ENCODE peak calls at places on chromosomes 11 and 22, in seven cellular contexts. P is mammary epithelial cell, K is osteoblast, Y is upper lobe of right lung, J is tibial artery, H is cardiac muscle cell, G is heart right ventricle. N is an unnamed sample.
A peak's percentile ranks its signal among the peaks of the same experiment; 100 is the strongest.

GRCh38 chr11:33376331-33377099 is 119.3 kb downstream of the HIPK3 start:
- DNase-seq in J (no peak), G (peak; percentile 19), Y (no peak), H (peak; percentile 64), K (peak; percentile 90), P (peak; percentile 33), N (no peak)

GRCh38 chr11:20501971-20502370 is 97.4 kb upstream of the SLC6A5 start:
- DNase-seq in J (no peak), P (peak; percentile 47), G (no peak), Y (no peak), H (no peak), K (no peak), N (no peak)

GRCh38 chr11:9701799-9702198 is 37.9 kb downstream of the SWAP70 start:
- DNase-seq in K (no peak), J (no peak), P (no peak), G (no peak), Y (no peak), H (no peak), N (no peak)

GRCh38 chr22:48976556-48977535 is 850.8 kb downstream of the BRD1 start:
- DNase-seq in P (no peak), J (peak; percentile 37), K (no peak), H (no peak), Y (no peak), G (no peak), N (no peak)

GRCh38 chr11:17734986-17735822 is 623 bp downstream of the KCNC1 start:
- DNase-seq in K (peak; percentile 99), H (peak; percentile 94), G (peak; percentile 73), J (peak; percentile 72), P (peak; percentile 65), Y (peak; percentile 84), N (no peak)

GRCh38 chr11:28836285-28837081 is 728.3 kb downstream of the METTL15 start:
- DNase-seq in Y (no peak), K (peak; percentile 65), H (peak; percentile 3), P (peak; percentile 88), G (no peak), J (no peak), N (no peak)

GRCh38 chr11:60631939-60632338 is 67.5 kb upstream of the MS4A8 start:
- DNase-seq in Y (no peak), P (no peak), K (no peak), H (no peak), J (no peak), G (no peak), N (no peak)

GRCh38 chr11:121829159-121829643 is 286.8 kb downstream of the BLID start:
- DNase-seq in G (no peak), J (peak; percentile 65), K (peak; percentile 93), P (peak; percentile 91), Y (no peak), H (no peak), N (peak; percentile 7)

GRCh38 chr11:120858740-120859139 is 165.2 kb upstream of the TBCEL start:
- DNase-seq in Y (no peak), P (no peak), J (no peak), H (peak; percentile 42), G (no peak), K (peak; percentile 26), N (no peak)

GRCh38 chr22:40326905-40327735 is 19.2 kb upstream of the ADSL start:
- DNase-seq in H (no peak), K (no peak), Y (no peak), G (no peak), P (no peak), J (no peak), N (no peak)

GRCh38 chr11:66044757-66045156 is 4.2 kb downstream of the GAL3ST3 start:
- DNase-seq in P (no peak), K (peak; percentile 79), Y (no peak), J (no peak), H (no peak), G (no peak), N (no peak)

GRCh38 chr11:112016088-112016764 is 9.0 kb upstream of the DLAT start:
- DNase-seq in G (no peak), H (peak; percentile 69), K (peak; percentile 80), Y (no peak), J (no peak), P (no peak), N (no peak)

GRCh38 chr11:94706211-94706610 is 61.9 kb upstream of the AMOTL1 start:
- DNase-seq in H (no peak), Y (no peak), K (no peak), J (no peak), P (peak; percentile 95), G (no peak), N (no peak)

GRCh38 chr11:108009497-108010360 is 1.0 kb downstream of the CUL5 start:
- DNase-seq in K (peak; percentile 56), J (no peak), P (peak; percentile 28), H (no peak), G (no peak), Y (no peak), N (no peak)

GRCh38 chr11:30876656-30877371 is 290.7 kb upstream of the MPPED2 start:
- DNase-seq in K (no peak), Y (no peak), J (no peak), H (no peak), P (no peak), G (no peak), N (no peak)

GRCh38 chr11:32586576-32587190 is 3.1 kb downstream of the EIF3M start:
- DNase-seq in J (no peak), H (peak; percentile 12), P (peak; percentile 19), G (no peak), K (peak; percentile 88), Y (no peak), N (no peak)

GRCh38 chr22:39534591-39535301 is 2.2 kb upstream of the RPS19BP1 start:
- DNase-seq in G (peak; percentile 87), K (peak; percentile 99), Y (peak; percentile 89), P (peak; percentile 45), H (peak; percentile 87), J (peak; percentile 86), N (no peak)

GRCh38 chr11:8018742-8019631 is 31.9 kb downstream of the EIF3F start:
- DNase-seq in H (peak; percentile 69), Y (peak; percentile 71), K (peak; percentile 94), J (peak; percentile 84), G (peak; percentile 76), P (peak; percentile 27), N (peak; percentile 54)

GRCh38 chr11:65019824-65020223 is 5.9 kb downstream of the ARL2 start:
- DNase-seq in K (peak; percentile 37), Y (no peak), J (no peak), H (no peak), P (no peak), G (no peak), N (no peak)

GRCh38 chr11:125224391-125225015 is 60.0 kb downstream of the PKNOX2 start:
- DNase-seq in K (peak; percentile 87), Y (no peak), H (peak; percentile 74), J (no peak), P (peak; percentile 4), G (peak; percentile 25), N (no peak)

GRCh38 chr22:20567371-20567847 is 60.0 kb downstream of the MED15 start:
- DNase-seq in G (no peak), H (no peak), Y (no peak), J (no peak), K (peak; percentile 81), P (peak; percentile 79), N (no peak)

GRCh38 chr11:127632971-127633680 is 632.6 kb upstream of the KIRREL3 start:
- DNase-seq in Y (no peak), K (no peak), G (no peak), J (no peak), H (no peak), P (no peak), N (no peak)

GRCh38 chr11:3056296-3057068 is 741 bp downstream of the CARS1 start:
- DNase-seq in J (peak; percentile 69), P (peak; percentile 16), K (peak; percentile 53), H (no peak), Y (no peak), G (peak; percentile 31), N (no peak)

GRCh38 chr11:123490527-123490926 is 60.5 kb downstream of the GRAMD1B start:
- DNase-seq in H (no peak), J (no peak), P (no peak), G (no peak), K (no peak), Y (no peak), N (no peak)

GRCh38 chr22:39932918-39933649 is 27.1 kb upstream of the TMA7B start:
- DNase-seq in Y (no peak), J (no peak), G (no peak), P (no peak), K (no peak), H (peak; percentile 33), N (no peak)

GRCh38 chr11:75152651-75153553 is 2.0 kb downstream of the SLCO2B1 start:
- DNase-seq in P (no peak), G (no peak), H (no peak), J (no peak), K (no peak), Y (no peak), N (no peak)
- H3K4me1 ChIP-seq in P (no peaks in the 10 kb centered on the region), G (peaks cover 31% of the 10 kb centered on the region), H (no peaks in the 10 kb centered on the region), J (no peaks in the 10 kb centered on the region), K (no peaks in the 10 kb centered on the region), Y (peaks cover 11% of the 10 kb centered on the region), N (no peaks in the 10 kb centered on the region)

GRCh38 chr11:12921580-12922157 is 87.4 kb upstream of the RASSF10 start:
- DNase-seq in Y (no peak), H (no peak), K (no peak), J (no peak), P (no peak), G (no peak), N (no peak)

GRCh38 chr11:12914401-12914912 is 94.7 kb upstream of the RASSF10 start:
- DNase-seq in P (peak; percentile 32), H (peak; percentile 76), K (no peak), G (peak; percentile 75), Y (peak; percentile 67), J (peak; percentile 76), N (no peak)

GRCh38 chr11:12915093-12915492 is 94.0 kb upstream of the RASSF10 start:
- DNase-seq in Y (no peak), H (no peak), P (no peak), G (no peak), K (peak; percentile 66), J (no peak), N (no peak)

GRCh38 chr11:12918667-12919066 is 90.4 kb upstream of the RASSF10 start:
- DNase-seq in J (no peak), Y (no peak), P (no peak), H (no peak), G (no peak), K (no peak), N (no peak)

GRCh38 chr11:12917830-12918229 is 91.3 kb upstream of the RASSF10 start:
- DNase-seq in P (no peak), Y (no peak), H (no peak), G (no peak), J (no peak), K (no peak), N (no peak)
- H3K27ac ChIP-seq in P (no peak overlapping the region), Y (no peak overlapping the region), H (no peak overlapping the region), G (no peak overlapping the region), J (no peak overlapping the region), K (no peak overlapping the region), N (no peak overlapping the region)

GRCh38 chr11:47003180-47003877 is 66.8 kb downstream of the CSTPP1 start:
- DNase-seq in K (no peak), H (no peak), J (no peak), G (no peak), Y (no peak), P (no peak), N (no peak)
- H3K4me1 ChIP-seq in K (peaks cover 26% of the 10 kb centered on the region), H (peaks cover 8% of the 10 kb centered on the region), J (peaks cover 4% of the 10 kb centered on the region), G (no peaks in the 10 kb centered on the region), Y (peaks cover 32% of the 10 kb centered on the region), P (peaks cover 5% of the 10 kb centered on the region), N (no peaks in the 10 kb centered on the region)

GRCh38 chr11:134398644-134399292 is 13.3 kb downstream of the B3GAT1 start:
- DNase-seq in K (no peak), H (no peak), Y (no peak), G (no peak), P (no peak), J (no peak), N (no peak)
- H3K27ac ChIP-seq in K (no peak overlapping the region), H (no peak overlapping the region), Y (no peak overlapping the region), G (no peak overlapping the region), P (no peak overlapping the region), J (no peak overlapping the region), N (no peak overlapping the region)

N was measured in thoracic aorta.